ENCODE peak calls at places on chromosomes 16 and 17, in six cellular contexts. One of them, this sample, is unnamed.

GRCh38 chr16:63945805-63946204 is 1176.1 kb downstream of the CDH11 start:
- DNase-seq in hypothalamus: no peak
- DNase-seq in ovary: no peak
- DNase-seq in fibroblast of lung: peak
- DNase-seq in GM19239: no peak
- DNase-seq in BJ: no peak
- DNase-seq in this sample: no peak

GRCh38 chr17:61403846-61404701 is 4.4 kb downstream of the TBX2 start:
- DNase-seq in hypothalamus: no peak
- DNase-seq in ovary: no peak
- DNase-seq in fibroblast of lung: no peak
- DNase-seq in GM19239: no peak
- DNase-seq in BJ: no peak
- DNase-seq in this sample: peak

GRCh38 chr16:85819711-85820110 is 20.2 kb downstream of the COX4I1 start:
- DNase-seq in hypothalamus: no peak
- DNase-seq in ovary: no peak
- DNase-seq in fibroblast of lung: peak
- DNase-seq in GM19239: no peak
- DNase-seq in BJ: no peak
- DNase-seq in this sample: no peak

GRCh38 chr17:75406222-75406615 is 741 bp upstream of the GRB2 start:
- DNase-seq in hypothalamus: no peak
- DNase-seq in ovary: no peak
- DNase-seq in fibroblast of lung: peak
- DNase-seq in GM19239: no peak
- DNase-seq in BJ: no peak
- DNase-seq in this sample: peak

GRCh38 chr17:36117505-36118382 is 14.1 kb downstream of the CCL4 start:
- DNase-seq in hypothalamus: no peak
- DNase-seq in ovary: no peak
- DNase-seq in fibroblast of lung: no peak
- DNase-seq in GM19239: no peak
- DNase-seq in BJ: no peak
- DNase-seq in this sample: no peak

GRCh38 chr16:53166099-53166498 is 111.3 kb downstream of the CHD9 start:
- DNase-seq in hypothalamus: no peak
- DNase-seq in ovary: no peak
- DNase-seq in fibroblast of lung: no peak
- DNase-seq in GM19239: no peak
- DNase-seq in BJ: no peak
- DNase-seq in this sample: no peak

GRCh38 chr17:8163978-8164814 is 1.4 kb upstream of the VAMP2 start:
- DNase-seq in hypothalamus: peak
- DNase-seq in ovary: peak
- DNase-seq in fibroblast of lung: peak
- DNase-seq in GM19239: no peak
- DNase-seq in BJ: no peak
- DNase-seq in this sample: peak

GRCh38 chr16:67842509-67843342 is 606 bp downstream of the THAP11 start:
- DNase-seq in hypothalamus: peak
- DNase-seq in ovary: peak
- DNase-seq in fibroblast of lung: peak
- DNase-seq in GM19239: peak
- DNase-seq in BJ: no peak
- DNase-seq in this sample: peak

GRCh38 chr17:60301644-60302043 is 90.3 kb downstream of the USP32 start:
- DNase-seq in hypothalamus: no peak
- DNase-seq in ovary: no peak
- DNase-seq in fibroblast of lung: no peak
- DNase-seq in GM19239: no peak
- DNase-seq in BJ: no peak
- DNase-seq in this sample: no peak

GRCh38 chr17:17200311-17200710 is 5.8 kb downstream of the PLD6 start:
- DNase-seq in hypothalamus: no peak
- DNase-seq in ovary: no peak
- DNase-seq in fibroblast of lung: no peak
- DNase-seq in GM19239: no peak
- DNase-seq in BJ: no peak
- DNase-seq in this sample: no peak

GRCh38 chr16:59991171-59991570 is 1257.1 kb upstream of the GOT2 start:
- DNase-seq in hypothalamus: no peak
- DNase-seq in ovary: no peak
- DNase-seq in fibroblast of lung: no peak
- DNase-seq in GM19239: no peak
- DNase-seq in BJ: no peak
- DNase-seq in this sample: no peak

GRCh38 chr17:21419299-21420239 is 43.4 kb downstream of the KCNJ12 start:
- DNase-seq in hypothalamus: no peak
- DNase-seq in ovary: no peak
- DNase-seq in fibroblast of lung: no peak
- DNase-seq in GM19239: no peak
- DNase-seq in BJ: no peak
- DNase-seq in this sample: peak

GRCh38 chr17:17567631-17568030 is 23.9 kb downstream of the PEMT start:
- DNase-seq in hypothalamus: no peak
- DNase-seq in ovary: peak
- DNase-seq in fibroblast of lung: peak
- DNase-seq in GM19239: no peak
- DNase-seq in BJ: no peak
- DNase-seq in this sample: peak

GRCh38 chr16:29307598-29308507 is 98.7 kb downstream of the NPIPB11 start:
- DNase-seq in hypothalamus: no peak
- DNase-seq in ovary: no peak
- DNase-seq in fibroblast of lung: peak
- DNase-seq in GM19239: no peak
- DNase-seq in BJ: no peak
- DNase-seq in this sample: no peak

GRCh38 chr17:51456942-51457341 is 196.6 kb downstream of the UTP18 start:
- DNase-seq in hypothalamus: no peak
- DNase-seq in ovary: no peak
- DNase-seq in fibroblast of lung: no peak
- DNase-seq in GM19239: no peak
- DNase-seq in BJ: no peak
- DNase-seq in this sample: no peak

GRCh38 chr17:40113961-40114272 is 7.9 kb upstream of the MSL1 start:
- DNase-seq in hypothalamus: no peak
- DNase-seq in ovary: no peak
- DNase-seq in fibroblast of lung: peak
- DNase-seq in GM19239: no peak
- DNase-seq in BJ: no peak
- DNase-seq in this sample: no peak

This sample was measured in sciatic nerve.